ENCODE peak calls at places on chromosomes 6 and 20, in five cellular contexts. E, C, H, T and A are unnamed samples.
A peak's percentile ranks its signal among the peaks of the same experiment; 100 is the strongest.

GRCh38 chr6:100353276-100354015 is 111.3 kb downstream of the SIM1 start:
- DNase-seq in E (peak; percentile 12), C (no peak), H (no peak), T (no peak), A (no peak)

GRCh38 chr6:130841128-130841728 is 14.0 kb downstream of the SMLR1 start:
- DNase-seq in E (no peak), C (no peak), H (no peak), T (no peak), A (no peak)

GRCh38 chr6:110530671-110531070 is 54.3 kb upstream of the SLC22A16 start:
- DNase-seq in E (no peak), C (no peak), H (no peak), T (no peak), A (no peak)

GRCh38 chr6:138088307-138088744 is 18.9 kb downstream of the PERP start:
- DNase-seq in E (no peak), C (peak; percentile 63), H (peak; percentile 83), T (no peak), A (no peak)

GRCh38 chr6:48048460-48049146 is 62.4 kb downstream of the PTCHD4 start:
- DNase-seq in E (no peak), C (no peak), H (no peak), T (no peak), A (no peak)

GRCh38 chr6:127737009-127737486 is 160.1 kb downstream of the C6orf58 start:
- DNase-seq in E (peak; percentile 41), C (peak; percentile 79), H (peak; percentile 74), T (peak; percentile 19), A (no peak)

GRCh38 chr20:19880256-19881079 is 122.4 kb downstream of the RIN2 start:
- DNase-seq in E (no peak), C (no peak), H (peak; percentile 36), T (no peak), A (no peak)

GRCh38 chr6:26183581-26184408 is 96.6 kb downstream of the HFE start:
- DNase-seq in E (no peak), C (peak; percentile 93), H (no peak), T (no peak), A (peak; percentile 91)

GRCh38 chr6:139109558-139109957 is 25.3 kb upstream of the HECA start:
- DNase-seq in E (peak; percentile 49), C (peak; percentile 16), H (peak; percentile 32), T (no peak), A (peak; percentile 81)

GRCh38 chr6:51559059-51559458 is 528.4 kb downstream of the PKHD1 start:
- DNase-seq in E (no peak), C (no peak), H (no peak), T (no peak), A (peak; percentile 61)
- TF ChIP-seq CTCF in E (no peak), C (no peak), H (no peak), T (no peak), A (peak; percentile 74)

GRCh38 chr20:36865076-36865860 is 10.7 kb upstream of the TLDC2 start:
- DNase-seq in E (no peak), C (no peak), H (no peak), T (no peak), A (no peak)
- H3K4me3 ChIP-seq in E (no peak overlapping the region), C (no peak overlapping the region), H (peak overlapping the region; percentile 56), T (peak overlapping the region; percentile 66), A (no peak overlapping the region)

DNA sequence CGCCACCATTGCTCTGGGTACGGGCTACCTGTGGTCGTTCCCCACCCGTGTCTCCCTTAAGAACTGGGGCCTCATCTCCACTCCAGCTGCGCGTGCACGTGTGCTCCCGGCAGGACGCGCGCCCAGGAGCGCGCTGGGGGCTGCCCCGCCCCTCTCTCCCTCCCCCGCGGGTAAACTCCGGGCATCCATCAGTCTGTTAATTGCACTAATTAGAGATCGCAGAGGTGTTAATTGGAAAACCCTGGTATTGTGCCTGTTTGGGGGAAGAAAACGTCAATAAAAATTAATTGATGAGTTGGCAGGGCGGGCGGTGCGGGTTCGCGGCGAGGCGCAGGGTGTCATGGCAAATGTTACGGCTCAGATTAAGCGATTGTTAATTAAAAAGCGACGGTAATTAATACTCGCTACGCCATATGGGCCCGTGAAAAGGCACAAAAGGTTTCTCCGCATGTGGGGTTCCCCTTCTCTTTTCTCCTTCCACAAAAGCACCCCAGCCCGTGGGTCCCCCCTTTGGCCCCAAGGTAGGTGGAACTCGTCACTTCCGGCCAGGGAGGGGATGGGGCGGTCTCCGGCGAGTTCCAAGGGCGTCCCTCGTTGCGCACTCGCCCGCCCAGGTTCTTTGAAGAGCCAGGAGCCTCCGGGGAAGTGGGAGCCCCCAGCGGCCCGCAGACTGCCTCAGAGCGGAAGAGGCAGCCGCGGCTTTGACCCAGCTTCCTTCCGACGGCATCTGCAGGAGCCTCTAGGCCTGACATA is 14.4 kb downstream of the FOXP4 start:
- DNase-seq in E (no peak), C (peak; percentile 22), H (no peak), T (no peak), A (peak; percentile 88)
- H3K9ac ChIP-seq in E (no peak overlapping the region), C (no peak overlapping the region), H (no peak overlapping the region), T (peak overlapping the region; percentile 8), A (no peak overlapping the region)

DNA sequence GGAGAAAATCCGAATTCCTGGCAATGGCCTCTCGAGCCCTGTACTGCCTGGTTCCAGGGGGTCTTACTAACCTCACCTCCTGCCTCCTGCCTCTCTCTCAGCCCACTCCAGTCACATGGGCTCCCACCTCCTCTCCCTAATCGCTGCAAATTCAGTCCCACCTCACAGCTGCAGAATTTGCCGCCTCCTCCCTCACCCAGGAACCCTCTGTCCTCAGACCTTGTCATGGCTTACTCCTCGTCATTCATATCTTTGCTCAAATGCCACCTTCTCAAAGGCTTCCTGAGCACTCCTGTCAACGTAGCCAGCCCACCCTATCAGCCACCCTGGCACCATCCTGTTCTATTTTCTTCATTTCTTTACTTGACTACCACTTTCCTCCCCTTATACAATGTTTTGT is 89.0 kb downstream of the SLC2A10 start:
- DNase-seq in E (no peak), C (no peak), H (no peak), T (no peak), A (no peak)
- TF ChIP-seq CTCF in E (no peak), C (no peak), H (no peak), T (no peak), A (no peak)

GRCh38 chr6:56727097-56727845 is 84.6 kb upstream of the DST start:
- DNase-seq in E (no peak), C (no peak), H (no peak), T (no peak), A (no peak)

GRCh38 chr6:56730663-56731529 is 88.2 kb upstream of the DST start:
- DNase-seq in E (no peak), C (peak; percentile 83), H (no peak), T (no peak), A (no peak)

GRCh38 chr6:56733298-56733697 is 90.6 kb upstream of the DST start:
- DNase-seq in E (no peak), C (no peak), H (no peak), T (no peak), A (no peak)

GRCh38 chr6:56732517-56732916 is 89.8 kb upstream of the DST start:
- DNase-seq in E (no peak), C (peak; percentile 59), H (no peak), T (no peak), A (no peak)

GRCh38 chr6:56729719-56730118 is 87.0 kb upstream of the DST start:
- DNase-seq in E (no peak), C (peak; percentile 39), H (no peak), T (no peak), A (no peak)
- H3K4me3 ChIP-seq in E (no peak overlapping the region), C (no peak overlapping the region), H (no peak overlapping the region), T (no peak overlapping the region), A (no peak overlapping the region)